ENCODE peak calls at places on chromosomes 5 and 9, in eight cellular contexts. One of them, this sample, is unnamed.

GRCh38 chr5:171520300-171521170 is 101.1 kb downstream of the FGF18 start:
- DNase-seq in activated CD8-positive, alpha-beta T cell treated with anti-CD3 and anti-CD28 coated beads, Interleukin-2, amount 10 ng/mL, durations not matched to agents 7 days and 5 days: no peak
- DNase-seq in left ventricle myocardium superior: peak; percentile 44
- DNase-seq in fibroblast of villous mesenchyme: peak; percentile 19
- DNase-seq in stimulated activated CD4-positive, alpha-beta T cell treated with anti-CD3 and anti-CD28 coated beads, Interleukin-15, amount 100 ng/mL, for 1 hour: no peak
- DNase-seq in B cell: no peak
- DNase-seq in NCI-H1092: no peak
- DNase-seq in GM12865: no peak
- DNase-seq in this sample: no peak

GRCh38 chr5:137724251-137724650 is 11.6 kb downstream of the KLHL3 start:
- DNase-seq in left ventricle myocardium superior: no peak
- DNase-seq in NCI-H1092: no peak
- DNase-seq in fibroblast of villous mesenchyme: no peak
- DNase-seq in GM12865: no peak
- DNase-seq in stimulated activated CD4-positive, alpha-beta T cell treated with anti-CD3 and anti-CD28 coated beads, Interleukin-15, amount 100 ng/mL, for 1 hour: no peak
- DNase-seq in activated CD8-positive, alpha-beta T cell treated with anti-CD3 and anti-CD28 coated beads, Interleukin-2, amount 10 ng/mL, durations not matched to agents 7 days and 5 days: no peak
- DNase-seq in B cell: no peak
- DNase-seq in this sample: no peak

GRCh38 chr5:107553063-107553676 is 117.6 kb downstream of the EFNA5 start:
- DNase-seq in activated CD8-positive, alpha-beta T cell treated with anti-CD3 and anti-CD28 coated beads, Interleukin-2, amount 10 ng/mL, durations not matched to agents 7 days and 5 days: no peak
- DNase-seq in left ventricle myocardium superior: no peak
- DNase-seq in B cell: no peak
- DNase-seq in fibroblast of villous mesenchyme: no peak
- DNase-seq in NCI-H1092: no peak
- DNase-seq in GM12865: no peak
- DNase-seq in stimulated activated CD4-positive, alpha-beta T cell treated with anti-CD3 and anti-CD28 coated beads, Interleukin-15, amount 100 ng/mL, for 1 hour: no peak
- DNase-seq in this sample: no peak

GRCh38 chr5:181241393-181241975 is 2.2 kb downstream of the RACK1 start:
- DNase-seq in left ventricle myocardium superior: no peak
- DNase-seq in B cell: no peak
- DNase-seq in fibroblast of villous mesenchyme: peak; percentile 84
- DNase-seq in stimulated activated CD4-positive, alpha-beta T cell treated with anti-CD3 and anti-CD28 coated beads, Interleukin-15, amount 100 ng/mL, for 1 hour: no peak
- DNase-seq in NCI-H1092: no peak
- DNase-seq in activated CD8-positive, alpha-beta T cell treated with anti-CD3 and anti-CD28 coated beads, Interleukin-2, amount 10 ng/mL, durations not matched to agents 7 days and 5 days: peak; percentile 72
- DNase-seq in GM12865: peak; percentile 73
- DNase-seq in this sample: no peak

GRCh38 chr5:19179561-19179960 is 808.4 kb downstream of the CDH18 start:
- DNase-seq in left ventricle myocardium superior: no peak
- DNase-seq in NCI-H1092: no peak
- DNase-seq in activated CD8-positive, alpha-beta T cell treated with anti-CD3 and anti-CD28 coated beads, Interleukin-2, amount 10 ng/mL, durations not matched to agents 7 days and 5 days: no peak
- DNase-seq in GM12865: no peak
- DNase-seq in B cell: no peak
- DNase-seq in stimulated activated CD4-positive, alpha-beta T cell treated with anti-CD3 and anti-CD28 coated beads, Interleukin-15, amount 100 ng/mL, for 1 hour: no peak
- DNase-seq in fibroblast of villous mesenchyme: no peak
- DNase-seq in this sample: peak; percentile 38

GRCh38 chr5:125290935-125291334 is 544.5 kb upstream of the ZNF608 start:
- DNase-seq in left ventricle myocardium superior: no peak
- DNase-seq in stimulated activated CD4-positive, alpha-beta T cell treated with anti-CD3 and anti-CD28 coated beads, Interleukin-15, amount 100 ng/mL, for 1 hour: no peak
- DNase-seq in fibroblast of villous mesenchyme: no peak
- DNase-seq in NCI-H1092: no peak
- DNase-seq in B cell: no peak
- DNase-seq in activated CD8-positive, alpha-beta T cell treated with anti-CD3 and anti-CD28 coated beads, Interleukin-2, amount 10 ng/mL, durations not matched to agents 7 days and 5 days: no peak
- DNase-seq in GM12865: no peak
- DNase-seq in this sample: no peak

GRCh38 chr9:3962467-3962866 is 337.4 kb downstream of the GLIS3 start:
- DNase-seq in stimulated activated CD4-positive, alpha-beta T cell treated with anti-CD3 and anti-CD28 coated beads, Interleukin-15, amount 100 ng/mL, for 1 hour: no peak
- DNase-seq in fibroblast of villous mesenchyme: peak; percentile 89
- DNase-seq in B cell: no peak
- DNase-seq in NCI-H1092: peak; percentile 8
- DNase-seq in GM12865: no peak
- DNase-seq in left ventricle myocardium superior: no peak
- DNase-seq in activated CD8-positive, alpha-beta T cell treated with anti-CD3 and anti-CD28 coated beads, Interleukin-2, amount 10 ng/mL, durations not matched to agents 7 days and 5 days: no peak
- DNase-seq in this sample: no peak

GRCh38 chr5:158245513-158245912 is 386.6 kb upstream of the CLINT1 start:
- DNase-seq in stimulated activated CD4-positive, alpha-beta T cell treated with anti-CD3 and anti-CD28 coated beads, Interleukin-15, amount 100 ng/mL, for 1 hour: no peak
- DNase-seq in left ventricle myocardium superior: no peak
- DNase-seq in activated CD8-positive, alpha-beta T cell treated with anti-CD3 and anti-CD28 coated beads, Interleukin-2, amount 10 ng/mL, durations not matched to agents 7 days and 5 days: no peak
- DNase-seq in GM12865: no peak
- DNase-seq in fibroblast of villous mesenchyme: no peak
- DNase-seq in B cell: no peak
- DNase-seq in NCI-H1092: no peak
- DNase-seq in this sample: no peak

GRCh38 chr5:51691538-51691937 is 308.3 kb downstream of the ISL1 start:
- DNase-seq in fibroblast of villous mesenchyme: no peak
- DNase-seq in activated CD8-positive, alpha-beta T cell treated with anti-CD3 and anti-CD28 coated beads, Interleukin-2, amount 10 ng/mL, durations not matched to agents 7 days and 5 days: no peak
- DNase-seq in B cell: no peak
- DNase-seq in GM12865: no peak
- DNase-seq in NCI-H1092: no peak
- DNase-seq in left ventricle myocardium superior: no peak
- DNase-seq in stimulated activated CD4-positive, alpha-beta T cell treated with anti-CD3 and anti-CD28 coated beads, Interleukin-15, amount 100 ng/mL, for 1 hour: no peak
- DNase-seq in this sample: no peak

GRCh38 chr5:79529110-79529509 is 15.2 kb upstream of the HOMER1 start:
- DNase-seq in NCI-H1092: no peak
- DNase-seq in left ventricle myocardium superior: no peak
- DNase-seq in activated CD8-positive, alpha-beta T cell treated with anti-CD3 and anti-CD28 coated beads, Interleukin-2, amount 10 ng/mL, durations not matched to agents 7 days and 5 days: no peak
- DNase-seq in B cell: no peak
- DNase-seq in fibroblast of villous mesenchyme: no peak
- DNase-seq in stimulated activated CD4-positive, alpha-beta T cell treated with anti-CD3 and anti-CD28 coated beads, Interleukin-15, amount 100 ng/mL, for 1 hour: no peak
- DNase-seq in GM12865: no peak
- DNase-seq in this sample: no peak

GRCh38 chr9:113776194-113776593 is 99.9 kb upstream of the ZNF618 start:
- DNase-seq in NCI-H1092: no peak
- DNase-seq in B cell: no peak
- DNase-seq in activated CD8-positive, alpha-beta T cell treated with anti-CD3 and anti-CD28 coated beads, Interleukin-2, amount 10 ng/mL, durations not matched to agents 7 days and 5 days: no peak
- DNase-seq in stimulated activated CD4-positive, alpha-beta T cell treated with anti-CD3 and anti-CD28 coated beads, Interleukin-15, amount 100 ng/mL, for 1 hour: no peak
- DNase-seq in GM12865: no peak
- DNase-seq in fibroblast of villous mesenchyme: no peak
- DNase-seq in left ventricle myocardium superior: no peak
- DNase-seq in this sample: no peak

GRCh38 chr9:77933976-77934375 is 97.6 kb downstream of the GNAQ start:
- DNase-seq in left ventricle myocardium superior: no peak
- DNase-seq in B cell: no peak
- DNase-seq in GM12865: no peak
- DNase-seq in activated CD8-positive, alpha-beta T cell treated with anti-CD3 and anti-CD28 coated beads, Interleukin-2, amount 10 ng/mL, durations not matched to agents 7 days and 5 days: no peak
- DNase-seq in NCI-H1092: no peak
- DNase-seq in stimulated activated CD4-positive, alpha-beta T cell treated with anti-CD3 and anti-CD28 coated beads, Interleukin-15, amount 100 ng/mL, for 1 hour: no peak
- DNase-seq in fibroblast of villous mesenchyme: no peak
- DNase-seq in this sample: no peak

GRCh38 chr9:97565262-97565661 is 63.8 kb downstream of the TMOD1 start:
- DNase-seq in fibroblast of villous mesenchyme: no peak
- DNase-seq in B cell: no peak
- DNase-seq in stimulated activated CD4-positive, alpha-beta T cell treated with anti-CD3 and anti-CD28 coated beads, Interleukin-15, amount 100 ng/mL, for 1 hour: no peak
- DNase-seq in NCI-H1092: no peak
- DNase-seq in left ventricle myocardium superior: no peak
- DNase-seq in activated CD8-positive, alpha-beta T cell treated with anti-CD3 and anti-CD28 coated beads, Interleukin-2, amount 10 ng/mL, durations not matched to agents 7 days and 5 days: no peak
- DNase-seq in GM12865: no peak
- DNase-seq in this sample: no peak

GRCh38 chr9:5949103-5949699 is 58.5 kb downstream of the MLANA start:
- DNase-seq in stimulated activated CD4-positive, alpha-beta T cell treated with anti-CD3 and anti-CD28 coated beads, Interleukin-15, amount 100 ng/mL, for 1 hour: no peak
- DNase-seq in activated CD8-positive, alpha-beta T cell treated with anti-CD3 and anti-CD28 coated beads, Interleukin-2, amount 10 ng/mL, durations not matched to agents 7 days and 5 days: peak; percentile 35
- DNase-seq in fibroblast of villous mesenchyme: peak; percentile 47
- DNase-seq in NCI-H1092: no peak
- DNase-seq in B cell: no peak
- DNase-seq in GM12865: peak; percentile 51
- DNase-seq in left ventricle myocardium superior: no peak
- DNase-seq in this sample: peak; percentile 94

GRCh38 chr5:110909950-110910349 is 161.6 kb upstream of the TSLP start:
- DNase-seq in fibroblast of villous mesenchyme: peak; percentile 63
- DNase-seq in left ventricle myocardium superior: no peak
- DNase-seq in GM12865: no peak
- DNase-seq in B cell: no peak
- DNase-seq in stimulated activated CD4-positive, alpha-beta T cell treated with anti-CD3 and anti-CD28 coated beads, Interleukin-15, amount 100 ng/mL, for 1 hour: no peak
- DNase-seq in NCI-H1092: no peak
- DNase-seq in activated CD8-positive, alpha-beta T cell treated with anti-CD3 and anti-CD28 coated beads, Interleukin-2, amount 10 ng/mL, durations not matched to agents 7 days and 5 days: no peak
- DNase-seq in this sample: no peak

GRCh38 chr9:83449981-83450380 is 88.2 kb downstream of the FRMD3 start:
- DNase-seq in GM12865: no peak
- DNase-seq in NCI-H1092: peak; percentile 41
- DNase-seq in left ventricle myocardium superior: peak; percentile 30
- DNase-seq in B cell: no peak
- DNase-seq in stimulated activated CD4-positive, alpha-beta T cell treated with anti-CD3 and anti-CD28 coated beads, Interleukin-15, amount 100 ng/mL, for 1 hour: no peak
- DNase-seq in activated CD8-positive, alpha-beta T cell treated with anti-CD3 and anti-CD28 coated beads, Interleukin-2, amount 10 ng/mL, durations not matched to agents 7 days and 5 days: no peak
- DNase-seq in fibroblast of villous mesenchyme: no peak
- DNase-seq in this sample: no peak

GRCh38 chr5:158943569-158943968 is 156.1 kb downstream of the EBF1 start:
- DNase-seq in left ventricle myocardium superior: no peak
- DNase-seq in stimulated activated CD4-positive, alpha-beta T cell treated with anti-CD3 and anti-CD28 coated beads, Interleukin-15, amount 100 ng/mL, for 1 hour: no peak
- DNase-seq in B cell: no peak
- DNase-seq in activated CD8-positive, alpha-beta T cell treated with anti-CD3 and anti-CD28 coated beads, Interleukin-2, amount 10 ng/mL, durations not matched to agents 7 days and 5 days: no peak
- DNase-seq in NCI-H1092: no peak
- DNase-seq in fibroblast of villous mesenchyme: no peak
- DNase-seq in GM12865: no peak
- DNase-seq in this sample: no peak

GRCh38 chr5:34970552-34970951 is 41.2 kb downstream of the DNAJC21 start:
- DNase-seq in fibroblast of villous mesenchyme: no peak
- DNase-seq in GM12865: peak; percentile 13
- DNase-seq in NCI-H1092: no peak
- DNase-seq in stimulated activated CD4-positive, alpha-beta T cell treated with anti-CD3 and anti-CD28 coated beads, Interleukin-15, amount 100 ng/mL, for 1 hour: no peak
- DNase-seq in left ventricle myocardium superior: no peak
- DNase-seq in activated CD8-positive, alpha-beta T cell treated with anti-CD3 and anti-CD28 coated beads, Interleukin-2, amount 10 ng/mL, durations not matched to agents 7 days and 5 days: no peak
- DNase-seq in B cell: no peak
- DNase-seq in this sample: no peak

GRCh38 chr5:2750026-2750757 is 1.3 kb downstream of the IRX2 start:
- DNase-seq in left ventricle myocardium superior: no peak
- DNase-seq in activated CD8-positive, alpha-beta T cell treated with anti-CD3 and anti-CD28 coated beads, Interleukin-2, amount 10 ng/mL, durations not matched to agents 7 days and 5 days: no peak
- DNase-seq in GM12865: no peak
- DNase-seq in stimulated activated CD4-positive, alpha-beta T cell treated with anti-CD3 and anti-CD28 coated beads, Interleukin-15, amount 100 ng/mL, for 1 hour: no peak
- DNase-seq in NCI-H1092: no peak
- DNase-seq in B cell: no peak
- DNase-seq in fibroblast of villous mesenchyme: no peak
- DNase-seq in this sample: no peak

GRCh38 chr5:140576776-140577201 is 12.2 kb downstream of the SLC35A4 start:
- DNase-seq in NCI-H1092: no peak
- DNase-seq in activated CD8-positive, alpha-beta T cell treated with anti-CD3 and anti-CD28 coated beads, Interleukin-2, amount 10 ng/mL, durations not matched to agents 7 days and 5 days: no peak
- DNase-seq in left ventricle myocardium superior: no peak
- DNase-seq in fibroblast of villous mesenchyme: peak; percentile 17
- DNase-seq in B cell: no peak
- DNase-seq in GM12865: no peak
- DNase-seq in stimulated activated CD4-positive, alpha-beta T cell treated with anti-CD3 and anti-CD28 coated beads, Interleukin-15, amount 100 ng/mL, for 1 hour: no peak
- DNase-seq in this sample: peak; percentile 10

GRCh38 chr9:131394464-131395026 is 659 bp downstream of the PRRC2B start:
- DNase-seq in GM12865: peak; percentile 63
- DNase-seq in left ventricle myocardium superior: peak; percentile 78
- DNase-seq in NCI-H1092: peak; percentile 22
- DNase-seq in activated CD8-positive, alpha-beta T cell treated with anti-CD3 and anti-CD28 coated beads, Interleukin-2, amount 10 ng/mL, durations not matched to agents 7 days and 5 days: peak; percentile 62
- DNase-seq in fibroblast of villous mesenchyme: peak; percentile 63
- DNase-seq in B cell: no peak
- DNase-seq in stimulated activated CD4-positive, alpha-beta T cell treated with anti-CD3 and anti-CD28 coated beads, Interleukin-15, amount 100 ng/mL, for 1 hour: peak; percentile 32
- DNase-seq in this sample: peak; percentile 47

GRCh38 chr9:22216730-22217160 is 207.6 kb upstream of the CDKN2B start:
- DNase-seq in stimulated activated CD4-positive, alpha-beta T cell treated with anti-CD3 and anti-CD28 coated beads, Interleukin-15, amount 100 ng/mL, for 1 hour: no peak
- DNase-seq in left ventricle myocardium superior: no peak
- DNase-seq in B cell: no peak
- DNase-seq in fibroblast of villous mesenchyme: peak; percentile 63
- DNase-seq in GM12865: no peak
- DNase-seq in activated CD8-positive, alpha-beta T cell treated with anti-CD3 and anti-CD28 coated beads, Interleukin-2, amount 10 ng/mL, durations not matched to agents 7 days and 5 days: no peak
- DNase-seq in NCI-H1092: no peak
- DNase-seq in this sample: no peak

GRCh38 chr5:145509336-145510150 is 325.6 kb downstream of the PRELID2 start:
- DNase-seq in B cell: no peak
- DNase-seq in GM12865: no peak
- DNase-seq in NCI-H1092: no peak
- DNase-seq in fibroblast of villous mesenchyme: peak; percentile 18
- DNase-seq in stimulated activated CD4-positive, alpha-beta T cell treated with anti-CD3 and anti-CD28 coated beads, Interleukin-15, amount 100 ng/mL, for 1 hour: no peak
- DNase-seq in left ventricle myocardium superior: no peak
- DNase-seq in activated CD8-positive, alpha-beta T cell treated with anti-CD3 and anti-CD28 coated beads, Interleukin-2, amount 10 ng/mL, durations not matched to agents 7 days and 5 days: no peak
- DNase-seq in this sample: no peak

GRCh38 chr5:150303070-150303595 is 428 bp upstream of the ARSI start:
- DNase-seq in activated CD8-positive, alpha-beta T cell treated with anti-CD3 and anti-CD28 coated beads, Interleukin-2, amount 10 ng/mL, durations not matched to agents 7 days and 5 days: no peak
- DNase-seq in NCI-H1092: no peak
- DNase-seq in stimulated activated CD4-positive, alpha-beta T cell treated with anti-CD3 and anti-CD28 coated beads, Interleukin-15, amount 100 ng/mL, for 1 hour: no peak
- DNase-seq in B cell: no peak
- DNase-seq in fibroblast of villous mesenchyme: no peak
- DNase-seq in left ventricle myocardium superior: no peak
- DNase-seq in GM12865: no peak
- DNase-seq in this sample: no peak